ENCODE peak calls at places on chromosomes 2 and 18, in four cellular contexts. W is K562, V is OCI-LY7, A is fibroblast of lung. N is an unnamed sample.

GRCh38 chr2:168312036-168312822 is 64.8 kb upstream of the STK39 start:
- DNase-seq in W (no peak), V (no peak), A (peak), N (no peak)

GRCh38 chr18:75228967-75229366 is 18.4 kb downstream of the TSHZ1 start:
- DNase-seq in V (no peak), W (no peak), A (no peak), N (no peak)

GRCh38 chr18:35110554-35111058 is 69.4 kb downstream of the MAPRE2 start:
- DNase-seq in V (no peak), A (peak), W (peak), N (no peak)

GRCh38 chr2:109512076-109512475 is 101.7 kb downstream of the SEPTIN10 start:
- DNase-seq in V (no peak), A (no peak), W (no peak), N (no peak)

GRCh38 chr2:57450170-57450569 is 596.4 kb upstream of the VRK2 start:
- DNase-seq in A (peak), W (no peak), V (no peak), N (no peak)

GRCh38 chr2:136104977-136105376 is 13.0 kb downstream of the CXCR4 start:
- DNase-seq in A (no peak), W (no peak), V (no peak), N (no peak)

GRCh38 chr2:127174977-127175376 is 45.1 kb downstream of the CYP27C1 start:
- DNase-seq in V (no peak), A (no peak), W (no peak), N (no peak)

GRCh38 chr18:2183432-2183831 is 387.9 kb downstream of the METTL4 start:
- DNase-seq in V (no peak), A (no peak), W (no peak), N (no peak)

GRCh38 chr2:192042126-192042525 is 152.6 kb downstream of the TMEFF2 start:
- DNase-seq in V (no peak), W (no peak), A (no peak), N (no peak)

GRCh38 chr2:225559090-225559489 is 159.6 kb downstream of the NYAP2 start:
- DNase-seq in A (no peak), W (no peak), V (no peak), N (no peak)

GRCh38 chr2:238511614-238511950 is 84.9 kb downstream of the ASB1 start:
- DNase-seq in V (no peak), W (no peak), A (no peak), N (no peak)

GRCh38 chr2:70679244-70679643 is 88.8 kb downstream of the ADD2 start:
- DNase-seq in W (no peak), A (peak), V (no peak), N (no peak)

GRCh38 chr18:23231340-23232021 is 96.2 kb downstream of the CABLES1 start:
- DNase-seq in V (peak), A (peak), W (no peak), N (peak)

GRCh38 chr18:666177-666576 is 8.7 kb downstream of the TYMS start:
- DNase-seq in W (peak), V (no peak), A (no peak), N (no peak)

GRCh38 chr18:58900015-58900649 is 35.5 kb downstream of the ZNF532 start:
- DNase-seq in W (no peak), A (no peak), V (no peak), N (no peak)

GRCh38 chr2:84704505-84705244 is 176.2 kb downstream of the TRABD2A start:
- DNase-seq in V (no peak), W (no peak), A (no peak), N (no peak)

GRCh38 chr2:109168080-109168479 is 39.1 kb downstream of the SH3RF3 start:
- DNase-seq in V (no peak), W (no peak), A (no peak), N (no peak)

GRCh38 chr18:22311301-22311700 is 106.4 kb downstream of the CTAGE1 start:
- DNase-seq in W (no peak), A (peak), V (no peak), N (no peak)

DNA sequence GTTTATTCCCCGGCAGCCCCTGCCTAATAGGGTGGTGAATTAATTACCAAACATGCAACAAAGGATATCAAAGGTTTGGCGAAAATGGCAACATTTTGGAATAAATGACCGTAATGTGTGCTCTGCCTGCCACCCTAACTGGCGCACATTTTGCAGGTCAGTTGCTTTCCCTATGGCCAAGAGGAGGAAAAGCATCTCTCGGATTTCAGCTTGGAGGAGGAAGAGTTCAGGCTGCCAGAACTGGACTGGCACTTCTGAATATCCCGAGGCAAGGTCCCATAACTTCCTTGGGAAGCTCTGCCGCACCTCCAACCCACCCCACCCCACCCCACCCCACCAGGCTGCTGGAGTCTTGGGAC is 37.1 kb downstream of the SLC25A52 start:
- DNase-seq in A (peak), W (no peak), V (no peak), N (no peak)
- H3K4me3 ChIP-seq in A (no peak), W (no peak), V (no peak), N (peak)

GRCh38 chr2:121999273-121999672 is 243.8 kb downstream of the TSN start:
- DNase-seq in W (no peak), V (no peak), A (peak), N (no peak)
- H2AFZ ChIP-seq in W (no peak), V (no peak), A (no peak), N (no peak)

GRCh38 chr2:50347355-50348044 is 684.4 kb downstream of the NRXN1 start:
- DNase-seq in A (peak), W (no peak), V (no peak), N (no peak)
- H3K4me3 ChIP-seq in A (no peak), W (no peak), V (no peak), N (no peak)

GRCh38 chr2:29063646-29064372 is 10.5 kb downstream of the PCARE start:
- DNase-seq in A (peak), W (no peak), V (no peak), N (no peak)
- H2AFZ ChIP-seq in A (peak), W (no peak), V (no peak), N (peak)

DNA sequence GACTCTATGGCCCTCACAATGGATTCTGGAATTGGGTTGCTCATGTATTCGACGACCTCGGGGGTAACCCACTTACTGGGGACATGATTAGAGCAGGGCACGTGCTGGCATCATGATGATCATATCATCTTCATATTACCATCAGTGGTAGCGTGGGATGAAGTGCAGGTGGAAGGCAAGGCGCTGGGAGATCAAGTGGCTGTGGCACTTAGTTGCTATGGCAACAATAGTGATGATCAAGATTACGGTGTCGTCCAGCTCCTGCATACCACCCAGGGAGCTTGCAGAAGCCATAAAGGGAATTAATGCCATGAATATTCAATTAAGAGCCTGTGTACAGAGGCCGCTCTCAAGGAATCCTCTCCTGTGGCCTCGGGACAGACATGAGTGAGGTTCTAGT is 237.2 kb upstream of the COPS8 start:
- DNase-seq in V (no peak), A (no peak), W (no peak), N (no peak)
- H3K4me3 ChIP-seq in V (no peak), A (no peak), W (no peak), N (no peak)

GRCh38 chr2:159168707-159169106 is 117.8 kb downstream of the WDSUB1 start:
- DNase-seq in W (no peak), A (peak), V (no peak), N (no peak)

GRCh38 chr2:159163935-159164334 is 122.6 kb downstream of the WDSUB1 start:
- DNase-seq in V (no peak), W (no peak), A (no peak), N (no peak)

GRCh38 chr2:159165065-159165464 is 121.4 kb downstream of the WDSUB1 start:
- DNase-seq in V (no peak), A (no peak), W (no peak), N (no peak)

GRCh38 chr2:159169187-159169586 is 117.3 kb downstream of the WDSUB1 start:
- DNase-seq in V (no peak), W (no peak), A (peak), N (no peak)

GRCh38 chr2:159164457-159164894 is 122.0 kb downstream of the WDSUB1 start:
- DNase-seq in W (no peak), V (no peak), A (no peak), N (no peak)
- H2AFZ ChIP-seq in W (no peak), V (no peak), A (no peak), N (no peak)

GRCh38 chr18:32156855-32157254 is 33.0 kb upstream of the MEP1B start:
- DNase-seq in V (no peak), W (no peak), A (no peak), N (no peak)

GRCh38 chr18:32158108-32158624 is 31.7 kb upstream of the MEP1B start:
- DNase-seq in W (peak), A (peak), V (peak), N (peak)

GRCh38 chr18:32152705-32153448 is 37.0 kb upstream of the MEP1B start:
- DNase-seq in W (no peak), V (no peak), A (no peak), N (no peak)

GRCh38 chr18:32160547-32160946 is 29.3 kb upstream of the MEP1B start:
- DNase-seq in V (no peak), W (no peak), A (no peak), N (no peak)

GRCh38 chr18:32157580-32157979 is 32.3 kb upstream of the MEP1B start:
- DNase-seq in A (no peak), V (no peak), W (no peak), N (no peak)
- H3K4me3 ChIP-seq in A (no peak), V (no peak), W (no peak), N (no peak)

GRCh38 chr2:146624429-146624828 is 1220.4 kb upstream of the ACVR2A start:
- DNase-seq in W (no peak), V (no peak), A (no peak), N (no peak)
- H2AFZ ChIP-seq in W (no peak), V (no peak), A (no peak), N (no peak)

GRCh38 chr2:113175736-113176695 is 2.2 kb downstream of the PSD4 start:
- DNase-seq in A (no peak), W (no peak), V (peak), N (no peak)
- H3K4me3 ChIP-seq in A (no peak), W (peak), V (peak), N (no peak)

N was measured in keratinocyte.